ENCODE peak calls at places on chromosomes 2 and 18, in five cellular contexts. F is activated naive CD4-positive, alpha-beta T cell treated with anti-CD3 and anti-CD28 coated beads, Interleukin-2, amount 10 ng/mL, durations not matched to agents 7 days and 5 days; N is NCI-H2171; O is activated CD4-positive, alpha-beta memory T cell treated with anti-CD3 and anti-CD28 coated beads, Interleukin-2, amount 10 ng/mL, durations not matched to agents 7 days and 5 days; G is NCI-H510A treated with DMSO at 0.1 percent for 48 hours. E is an unnamed sample.

GRCh38 chr2:130837811-130838565 is 1.3 kb downstream of the ARHGEF4 start:
- DNase-seq in F (no peak), G (no peak), O (no peak), N (no peak), E (no peak)

GRCh38 chr2:17539993-17540812 is at the start of gene VSNL1:
- DNase-seq in O (no peak), F (no peak), N (peak; percentile 45), G (peak; percentile 84), E (peak; percentile 92)

GRCh38 chr2:101679037-101679726 is 18.3 kb upstream of the MAP4K4 start:
- DNase-seq in N (no peak), F (no peak), O (no peak), G (no peak), E (no peak)

GRCh38 chr2:160363961-160364733 is 129.5 kb downstream of the RBMS1 start:
- DNase-seq in N (no peak), F (no peak), G (no peak), O (no peak), E (no peak)

GRCh38 chr2:152518656-152519580 is 183.9 kb downstream of the FMNL2 start:
- DNase-seq in N (no peak), O (no peak), G (no peak), F (no peak), E (no peak)

GRCh38 chr2:147904051-147904450 is 59.2 kb downstream of the ACVR2A start:
- DNase-seq in G (no peak), O (no peak), N (no peak), F (no peak), E (no peak)

GRCh38 chr2:100900156-100900795 is 80.3 kb downstream of the NPAS2 start:
- DNase-seq in F (no peak), N (no peak), G (no peak), O (no peak), E (no peak)

GRCh38 chr2:199862779-199863178 is 11.8 kb upstream of the FTCDNL1 start:
- DNase-seq in F (no peak), G (no peak), N (no peak), O (no peak), E (no peak)

GRCh38 chr18:70334264-70334663 is 45.4 kb downstream of the SOCS6 start:
- DNase-seq in N (no peak), F (no peak), O (no peak), G (no peak), E (no peak)

GRCh38 chr18:57441395-57441794 is 6.2 kb downstream of the ONECUT2 start:
- DNase-seq in G (no peak), F (no peak), O (no peak), N (no peak), E (no peak)

GRCh38 chr2:237486819-237487448 is at the start of gene MLPH:
- DNase-seq in O (no peak), G (peak; percentile 35), N (no peak), F (no peak), E (no peak)

GRCh38 chr18:79760881-79761280 is 36.9 kb upstream of the KCNG2 start:
- DNase-seq in F (no peak), N (no peak), O (no peak), G (no peak), E (no peak)